ENCODE peak calls at places on chromosomes 4 and X, in five cellular contexts. N, C, X, M and D are unnamed samples.

GRCh38 chrX:74458738-74459137 is 37.4 kb downstream of the SLC16A2 start:
- DNase-seq in C (no peak), M (no peak), X (no peak), N (peak; percentile 37), D (no peak)

GRCh38 chr4:125432078-125432477 is 117.3 kb downstream of the FAT4 start:
- DNase-seq in N (peak; percentile 9), C (no peak), M (no peak), X (no peak), D (no peak)

GRCh38 chr4:21949073-21949457 is 493 bp upstream of the KCNIP4 start:
- DNase-seq in C (no peak), M (peak; percentile 24), X (no peak), N (no peak), D (peak; percentile 73)

GRCh38 chr4:73589261-73589847 is 30.9 kb downstream of the RASSF6 start:
- DNase-seq in M (no peak), C (no peak), N (no peak), X (no peak), D (no peak)

GRCh38 chr4:3471098-3471760 is 8.1 kb downstream of the DOK7 start:
- DNase-seq in C (no peak), M (no peak), X (no peak), N (no peak), D (peak; percentile 61)

GRCh38 chrX:131264665-131265064 is 24.4 kb downstream of the IGSF1 start:
- DNase-seq in C (no peak), X (no peak), M (no peak), N (no peak), D (no peak)

GRCh38 chr4:16579866-16580265 is 318.6 kb downstream of the LDB2 start:
- DNase-seq in M (no peak), N (no peak), C (no peak), X (no peak), D (no peak)

GRCh38 chr4:139641218-139641617 is 24.4 kb upstream of the MGST2 start:
- DNase-seq in N (peak; percentile 83), M (no peak), X (no peak), C (no peak), D (no peak)

GRCh38 chrX:133921764-133922389 is 63.5 kb downstream of the GPC3 start:
- DNase-seq in N (peak; percentile 46), C (no peak), M (no peak), X (no peak), D (no peak)

DNA sequence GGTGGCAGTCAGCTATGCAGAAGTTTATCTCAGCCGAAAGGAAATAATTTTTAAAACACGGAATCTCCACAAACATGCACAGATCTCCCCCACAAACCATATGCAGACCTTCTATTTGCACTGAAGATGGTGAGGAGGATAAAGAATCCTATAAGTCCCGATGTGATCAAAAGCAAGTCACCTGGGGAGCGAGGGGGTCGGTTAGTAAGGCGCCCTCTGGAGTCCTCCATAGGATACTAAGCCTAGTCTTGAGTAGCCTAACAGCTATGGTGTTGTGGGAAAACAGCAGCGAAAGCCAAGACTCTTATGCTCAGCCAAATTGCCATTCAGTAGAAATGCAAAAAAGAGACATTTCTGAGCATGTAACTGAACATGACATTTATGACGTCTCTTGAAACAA is 210.9 kb downstream of the FRMPD4 start:
- DNase-seq in M (no peak), X (no peak), C (no peak), N (peak; percentile 5), D (no peak)
- TF ChIP-seq CTCF in M (no peak), X (no peak), C (no peak), N (no peak), D (no peak)

GRCh38 chr4:189206953-189207352 is 733.7 kb upstream of the FRG1 start:
- DNase-seq in C (no peak), M (no peak), N (no peak), X (no peak), D (no peak)

GRCh38 chr4:189204616-189205015 is 736.1 kb upstream of the FRG1 start:
- DNase-seq in M (no peak), N (no peak), C (no peak), X (no peak), D (no peak)

GRCh38 chr4:189202182-189202868 is 738.3 kb upstream of the FRG1 start:
- DNase-seq in M (no peak), C (no peak), X (peak; percentile 38), N (peak; percentile 73), D (peak; percentile 75)

GRCh38 chr4:189200346-189200745 is 740.3 kb upstream of the FRG1 start:
- DNase-seq in N (no peak), X (no peak), M (no peak), C (no peak), D (no peak)

GRCh38 chr4:189202869-189203271 is 737.8 kb upstream of the FRG1 start:
- DNase-seq in N (peak; percentile 19), M (no peak), C (no peak), X (no peak), D (no peak)
- H3K4me3 ChIP-seq in N (no peak overlapping the region), M (no peak overlapping the region), C (peak overlapping the region; percentile 24), X (no peak overlapping the region), D (no peak overlapping the region)

GRCh38 chr4:123398803-123399637 is 2.4 kb downstream of the SPRY1 start:
- DNase-seq in N (peak; percentile 66), M (peak; percentile 44), C (no peak), X (peak; percentile 52), D (peak; percentile 85)

GRCh38 chr4:123399638-123400358 is 3.2 kb downstream of the SPRY1 start:
- DNase-seq in X (no peak), N (no peak), C (no peak), M (no peak), D (no peak)

GRCh38 chr4:123396294-123397275 is at the start of gene SPRY1:
- DNase-seq in N (peak; percentile 85), C (peak; percentile 96), M (peak; percentile 89), X (peak; percentile 95), D (peak; percentile 90)

GRCh38 chr4:123398151-123398802 is 1.7 kb downstream of the SPRY1 start:
- DNase-seq in N (peak; percentile 59), M (peak; percentile 38), X (no peak), C (no peak), D (peak; percentile 93)

GRCh38 chr4:123397276-123398150 is 918 bp downstream of the SPRY1 start:
- DNase-seq in M (peak; percentile 37), N (peak; percentile 41), X (no peak), C (no peak), D (peak; percentile 88)
- TF ChIP-seq POLR2A in M (no peak), N (no peak), X (no peak), C (no peak), D (no peak)

GRCh38 chr4:83454626-83455025 is 997 bp downstream of the HELQ start:
- DNase-seq in M (no peak), X (no peak), N (no peak), C (no peak), D (no peak)

GRCh38 chr4:83456184-83456501 is 285 bp downstream of the MRPS18C start:
- DNase-seq in N (no peak), C (no peak), M (no peak), X (no peak), D (no peak)

GRCh38 chr4:83455300-83456183 is at the start of the genes HELQ and MRPS18C:
- DNase-seq in C (peak; percentile 99), X (peak; percentile 98), M (peak; percentile 98), N (peak; percentile 98), D (peak; percentile 96)
- TF ChIP-seq CTCF in C (peak; percentile 14), X (no peak), M (peak; percentile 24), N (no peak), D (peak; percentile 54)

GRCh38 chrX:32530802-32531403 is 680.4 kb downstream of the DMD start:
- DNase-seq in N (peak; percentile 38), C (no peak), M (peak; percentile 19), X (no peak), D (no peak)
- H3K4me3 ChIP-seq in N (no peak overlapping the region), C (peak overlapping the region; percentile 23), M (no peak overlapping the region), X (no peak overlapping the region), D (no peak overlapping the region)

DNA sequence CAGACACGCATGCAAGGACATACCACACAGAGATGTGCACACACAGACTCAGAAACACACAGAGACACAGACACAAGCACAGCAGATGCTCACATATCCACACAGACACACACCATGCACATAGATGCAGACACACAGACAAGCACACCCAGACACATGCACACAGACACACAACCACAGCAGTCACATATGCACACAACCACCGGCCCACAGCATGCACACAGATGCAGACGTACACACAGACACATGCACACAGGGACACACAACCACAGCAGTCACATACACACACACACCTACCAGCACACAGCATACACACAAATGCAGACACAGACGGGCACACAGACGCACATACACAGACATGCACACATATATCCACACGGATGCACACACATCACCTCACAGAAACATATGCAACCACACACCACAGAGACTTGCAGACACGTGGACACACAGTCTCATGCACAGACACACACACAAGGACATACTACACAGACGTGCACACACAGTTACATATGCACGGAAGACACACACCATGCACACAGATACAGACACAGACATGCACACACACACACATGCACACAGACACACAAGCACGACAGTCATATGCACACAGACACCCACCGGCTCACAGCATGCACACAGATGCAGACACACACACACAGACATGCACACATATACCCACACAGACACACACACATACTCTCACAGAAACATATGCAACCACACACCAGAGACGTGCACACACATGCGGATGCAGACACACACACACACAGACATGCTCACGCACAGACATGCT is 25.2 kb upstream of the SLC25A6 start:
- DNase-seq in X (no peak), M (no peak), N (no peak), C (no peak), D (peak; percentile 40)
- TF ChIP-seq POLR2A in X (no peak), M (no peak), N (no peak), C (no peak), D (no peak)

GRCh38 chrX:23841847-23842522 is 59.0 kb downstream of the SAT1 start:
- DNase-seq in M (no peak), N (no peak), X (no peak), C (no peak), D (no peak)
- TF ChIP-seq CTCF in M (no peak), N (no peak), X (no peak), C (no peak), D (no peak)